ENCODE peak calls at places on chromosome 15, in seven cellular contexts. K, P, A, S, D, U and R are unnamed samples.

GRCh38 chr15:41286665-41287333 is 45.6 kb downstream of the OIP5 start:
- DNase-seq in P (no peak), A (no peak), K (no peak), D (no peak), U (no peak), S (peak; percentile 55), R (no peak)

GRCh38 chr15:98873441-98874218 is 134.0 kb downstream of the PGPEP1L start:
- DNase-seq in P (no peak), D (peak; percentile 91), K (no peak), A (no peak), U (peak; percentile 66), S (peak; percentile 90), R (no peak)

GRCh38 chr15:76533995-76534394 is 197.4 kb downstream of the ISL2 start:
- DNase-seq in A (no peak), P (no peak), K (no peak), S (no peak), D (no peak), U (no peak), R (no peak)

GRCh38 chr15:73737506-73737905 is 15.6 kb downstream of the INSYN1 start:
- DNase-seq in A (no peak), K (no peak), P (no peak), S (no peak), D (no peak), U (no peak), R (no peak)

GRCh38 chr15:72790302-72790955 is 6.9 kb upstream of the ADPGK start:
- DNase-seq in U (no peak), A (no peak), K (no peak), D (peak; percentile 13), P (no peak), S (no peak), R (no peak)

GRCh38 chr15:101579766-101580165 is 72.4 kb downstream of the TM2D3 start:
- DNase-seq in K (no peak), D (peak; percentile 87), S (peak; percentile 68), P (no peak), U (peak; percentile 10), A (no peak), R (no peak)

GRCh38 chr15:80693682-80694623 is 1.2 kb upstream of the ABHD17C start:
- DNase-seq in U (no peak), K (no peak), S (no peak), D (peak; percentile 32), A (no peak), P (no peak), R (no peak)

GRCh38 chr15:38367476-38367875 is 86.5 kb upstream of the FAM98B start:
- DNase-seq in D (no peak), U (peak; percentile 41), A (no peak), S (no peak), K (no peak), P (no peak), R (no peak)

GRCh38 chr15:39320355-39320754 is 260.5 kb upstream of the THBS1 start:
- DNase-seq in A (no peak), S (no peak), U (no peak), K (no peak), D (no peak), P (no peak), R (no peak)

GRCh38 chr15:25178835-25179672 is 224.3 kb downstream of the SNRPN start:
- DNase-seq in U (no peak), S (no peak), P (peak; percentile 3), K (no peak), D (no peak), A (no peak), R (peak; percentile 7)

GRCh38 chr15:52171386-52171785 is 19.8 kb downstream of the GNB5 start:
- DNase-seq in U (no peak), A (no peak), S (no peak), K (no peak), P (no peak), D (no peak), R (no peak)

GRCh38 chr15:78619022-78619950 is 1.5 kb downstream of the CHRNA3 start:
- DNase-seq in P (peak; percentile 32), S (no peak), A (no peak), D (no peak), K (no peak), U (no peak), R (no peak)

GRCh38 chr15:73628976-73629854 is 4.0 kb downstream of the NPTN start:
- DNase-seq in D (peak; percentile 26), K (no peak), A (no peak), P (no peak), S (peak; percentile 73), U (no peak), R (no peak)

GRCh38 chr15:26665950-26666921 is 106.6 kb downstream of the GABRB3 start:
- DNase-seq in P (peak; percentile 73), A (no peak), K (peak; percentile 25), S (no peak), U (no peak), D (no peak), R (no peak)

GRCh38 chr15:58010983-58011382 is 54.5 kb downstream of the ALDH1A2 start:
- DNase-seq in A (no peak), U (no peak), P (no peak), S (no peak), K (no peak), D (no peak), R (no peak)

GRCh38 chr15:56964182-56964581 is 45.7 kb downstream of the TCF12 start:
- DNase-seq in U (no peak), D (no peak), K (no peak), A (no peak), P (no peak), S (no peak), R (no peak)

GRCh38 chr15:72754096-72754495 is 29.5 kb downstream of the ADPGK start:
- DNase-seq in S (no peak), P (no peak), D (no peak), U (no peak), K (no peak), A (no peak), R (no peak)

GRCh38 chr15:36363335-36363734 is 216.1 kb upstream of the CDIN1 start:
- DNase-seq in S (peak; percentile 20), U (no peak), A (no peak), K (no peak), D (no peak), P (no peak), R (no peak)

GRCh38 chr15:72535911-72536310 is 61.8 kb downstream of the ARIH1 start:
- DNase-seq in K (no peak), A (no peak), P (no peak), S (no peak), U (no peak), D (no peak), R (no peak)

GRCh38 chr15:63038926-63039673 is 3.4 kb upstream of the TPM1 start:
- DNase-seq in S (peak; percentile 82), A (no peak), K (no peak), D (peak; percentile 84), U (peak; percentile 65), P (no peak), R (no peak)

GRCh38 chr15:77481670-77482069 is 61.0 kb downstream of the HMG20A start:
- DNase-seq in A (no peak), U (no peak), K (no peak), D (no peak), S (peak; percentile 68), P (no peak), R (no peak)

GRCh38 chr15:62269504-62269903 is 104.4 kb upstream of the C2CD4B start:
- DNase-seq in U (no peak), P (no peak), A (no peak), D (peak; percentile 30), K (no peak), S (peak; percentile 8), R (no peak)

GRCh38 chr15:95716708-95717107 is 613.8 kb upstream of the NR2F2 start:
- DNase-seq in P (no peak), D (no peak), A (no peak), S (no peak), U (no peak), K (no peak), R (no peak)
- TF ChIP-seq CTCF in P (no peak), D (no peak), A (no peak), S (no peak), U (no peak), K (no peak), R (no peak)

GRCh38 chr15:86018679-86019078 is 61.0 kb upstream of the AGBL1 start:
- DNase-seq in P (no peak), D (no peak), K (no peak), U (no peak), S (no peak), A (no peak), R (no peak)
- TF ChIP-seq CTCF in P (no peak), D (no peak), K (no peak), U (no peak), S (no peak), A (no peak), R (no peak)

DNA sequence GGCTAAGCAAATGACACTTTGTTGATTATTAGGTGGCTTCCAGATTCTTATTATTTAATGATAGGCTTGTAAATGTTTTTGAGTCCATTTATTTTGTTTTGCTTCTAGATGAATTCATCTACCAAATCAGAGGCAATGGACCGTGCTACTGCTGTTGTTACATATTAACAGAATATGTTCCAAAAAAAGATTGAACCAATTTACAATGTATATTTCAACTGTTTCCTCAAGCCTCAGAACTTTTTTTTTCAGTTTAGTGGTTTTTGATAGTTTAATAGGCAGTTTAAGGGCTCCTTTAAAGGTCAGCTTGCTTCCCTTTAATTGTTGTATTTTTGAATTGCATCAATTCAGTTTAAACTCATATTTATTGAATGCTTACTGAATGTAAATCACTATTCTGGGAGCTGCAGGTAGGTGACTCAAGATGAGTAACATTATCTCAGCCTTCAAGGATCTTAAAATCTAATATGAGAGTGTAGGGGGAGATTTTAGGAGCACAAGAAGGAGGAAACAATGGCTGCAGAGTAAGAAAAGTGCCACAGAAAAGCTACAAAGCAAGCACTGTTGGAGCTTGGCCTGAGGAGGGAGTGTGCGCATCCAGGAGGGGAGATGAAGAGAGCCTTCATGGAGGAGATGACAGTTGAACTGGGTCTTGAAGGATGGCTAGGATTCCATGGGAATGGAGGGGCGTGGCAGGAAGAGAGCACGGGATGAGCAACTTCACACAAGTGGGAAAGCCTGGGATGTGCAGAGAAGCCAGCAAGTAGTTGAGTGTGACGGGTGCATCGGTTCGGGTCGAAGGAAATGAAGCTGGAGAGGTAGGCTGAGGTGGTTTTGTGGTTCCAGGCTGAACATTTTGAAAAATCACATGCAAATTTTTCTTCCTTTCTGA is 14.7 kb downstream of the MAP2K1 start:
- DNase-seq in S (peak; percentile 49), D (peak; percentile 67), U (no peak), P (peak; percentile 28), A (no peak), K (no peak), R (no peak)
- TF ChIP-seq CTCF in S (no peak), D (peak; percentile 28), U (no peak), P (no peak), A (no peak), K (no peak), R (no peak)

GRCh38 chr15:70892002-70892911 is at the start of the genes LRRC49 and THAP10:
- DNase-seq in P (peak; percentile 86), D (peak; percentile 96), A (peak; percentile 75), K (peak; percentile 74), S (peak; percentile 92), U (peak; percentile 93), R (no peak)

DNA sequence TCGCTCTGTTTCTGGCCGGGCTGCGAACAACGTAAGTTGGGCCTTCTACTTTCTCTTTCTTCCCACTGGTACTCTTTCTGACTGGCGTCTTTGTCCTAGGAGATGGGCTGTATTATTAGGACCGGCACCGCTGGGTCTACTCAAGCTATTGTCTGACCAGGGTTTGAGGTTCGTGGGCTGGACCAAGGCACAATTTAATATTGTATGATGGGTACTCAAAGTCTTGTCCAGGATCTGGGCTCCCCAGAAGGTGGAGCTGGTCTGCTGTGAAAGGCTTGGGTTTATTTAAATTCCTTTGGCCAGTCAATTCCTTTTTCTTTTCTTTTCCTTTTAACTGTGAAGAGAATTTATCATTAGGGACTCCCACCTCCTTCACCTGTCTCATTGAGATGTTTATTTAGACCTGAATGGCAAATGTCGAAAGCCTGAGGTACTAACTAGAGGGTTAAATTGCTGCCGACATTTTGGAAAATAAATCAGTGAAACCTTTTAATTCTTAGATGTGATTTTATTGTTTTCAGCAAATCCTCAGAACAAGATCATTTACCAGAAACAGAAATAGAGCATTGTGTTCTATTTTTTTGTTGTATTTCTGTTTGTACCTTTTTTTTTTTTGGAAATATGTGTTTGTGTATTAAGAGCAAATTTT is 410 bp downstream of the LRRC49 start:
- DNase-seq in K (peak; percentile 10), U (no peak), D (no peak), S (peak; percentile 71), P (no peak), A (no peak), R (no peak)
- TF ChIP-seq CTCF in K (no peak), U (peak; percentile 78), D (peak; percentile 82), S (peak; percentile 76), P (no peak), A (peak; percentile 65), R (no peak)